ENCODE peak calls at places on chromosomes 3 and 15, in seven cellular contexts. S, Q, X, V, F, N and U are unnamed samples.

GRCh38 chr15:41417418-41417811 is 520 bp downstream of the RTF1 start:
- DNase-seq in Q (no peak), X (no peak), S (peak), N (peak), F (peak), V (no peak), U (peak)

GRCh38 chr3:32175607-32176197 is 62.8 kb upstream of the CMTM8 start:
- DNase-seq in S (peak), X (peak), V (no peak), Q (peak), F (peak), N (no peak), U (peak)

GRCh38 chr15:28106294-28107110 is 7.4 kb upstream of the OCA2 start:
- DNase-seq in Q (no peak), V (peak), N (no peak), S (no peak), F (peak), X (no peak), U (no peak)

GRCh38 chr3:183551930-183552329 is 3.6 kb downstream of the KLHL6 start:
- DNase-seq in N (no peak), Q (no peak), S (no peak), X (no peak), V (no peak), F (no peak), U (no peak)

GRCh38 chr3:152195206-152195605 is 73.5 kb upstream of the MBNL1 start:
- DNase-seq in X (no peak), N (no peak), F (no peak), Q (no peak), V (no peak), S (no peak), U (no peak)

GRCh38 chr15:90266061-90266431 is 574 bp downstream of the NGRN start:
- DNase-seq in F (peak), V (no peak), X (no peak), S (peak), N (peak), Q (peak), U (peak)

GRCh38 chr15:70323111-70323851 is 225.6 kb upstream of the TLE3 start:
- DNase-seq in V (no peak), F (peak), N (peak), S (peak), X (no peak), Q (no peak), U (no peak)

GRCh38 chr3:112635674-112636073 is 5.3 kb downstream of the CCDC80 start:
- DNase-seq in V (no peak), X (peak), N (no peak), F (peak), Q (no peak), S (peak), U (peak)

GRCh38 chr3:160006282-160007163 is 17.9 kb downstream of the IL12A start:
- DNase-seq in S (peak), F (peak), Q (peak), V (no peak), N (no peak), X (peak), U (peak)

GRCh38 chr3:13072239-13073041 is 789 bp downstream of the IQSEC1 start:
- DNase-seq in V (no peak), N (peak), S (no peak), Q (no peak), F (peak), X (no peak), U (peak)

GRCh38 chr3:51955893-51956770 is 951 bp downstream of the GPR62 start:
- DNase-seq in V (no peak), X (no peak), N (peak), S (peak), F (peak), Q (no peak), U (no peak)

GRCh38 chr15:48365575-48365974 is 34.3 kb downstream of the DUT start:
- DNase-seq in F (no peak), X (no peak), Q (no peak), N (no peak), S (no peak), V (no peak), U (no peak)

GRCh38 chr3:113485161-113485609 is 29.8 kb downstream of the SPICE1 start:
- DNase-seq in Q (no peak), F (no peak), V (peak), N (no peak), S (no peak), X (no peak), U (no peak)

GRCh38 chr3:156474560-156475389 is 80.1 kb downstream of the SSR3 start:
- DNase-seq in N (no peak), S (peak), F (no peak), Q (no peak), V (no peak), X (no peak), U (peak)

GRCh38 chr3:133428552-133428951 is 28.7 kb downstream of the BFSP2 start:
- DNase-seq in S (no peak), X (no peak), N (no peak), F (no peak), V (no peak), Q (no peak), U (no peak)

GRCh38 chr3:13233487-13234154 is 160.4 kb upstream of the IQSEC1 start:
- DNase-seq in S (no peak), Q (no peak), F (peak), N (no peak), X (no peak), V (no peak), U (no peak)

GRCh38 chr15:78620021-78620838 is 566 bp downstream of the CHRNA3 start:
- DNase-seq in X (no peak), Q (no peak), V (no peak), S (no peak), F (peak), N (no peak), U (no peak)
- TF ChIP-seq CTCF in X (no peak), Q (no peak), V (no peak), S (no peak), F (peak), N (no peak), U (no peak)

GRCh38 chr3:169044341-169045113 is 619.0 kb downstream of the MECOM start:
- DNase-seq in N (no peak), F (no peak), V (no peak), Q (no peak), X (peak), S (peak), U (peak)

GRCh38 chr3:169041677-169042171 is 621.8 kb downstream of the MECOM start:
- DNase-seq in S (peak), F (peak), V (no peak), Q (peak), X (peak), N (no peak), U (peak)
- TF ChIP-seq CTCF in S (peak), F (peak), V (peak), Q (peak), X (peak), N (peak), U (peak)

GRCh38 chr3:127606086-127606805 is 8.0 kb downstream of the MCM2 start:
- DNase-seq in Q (no peak), V (no peak), F (no peak), S (no peak), X (no peak), N (no peak), U (no peak)

GRCh38 chr3:127606981-127607595 is 8.9 kb downstream of the MCM2 start:
- DNase-seq in S (no peak), Q (no peak), F (no peak), V (peak), X (no peak), N (no peak), U (no peak)

GRCh38 chr3:127610105-127610504 is 11.9 kb downstream of the MCM2 start:
- DNase-seq in Q (no peak), F (no peak), V (no peak), S (no peak), X (no peak), N (no peak), U (no peak)

GRCh38 chr3:127607675-127608361 is 9.6 kb downstream of the MCM2 start:
- DNase-seq in F (no peak), Q (no peak), X (no peak), S (no peak), V (no peak), N (no peak), U (no peak)

DNA sequence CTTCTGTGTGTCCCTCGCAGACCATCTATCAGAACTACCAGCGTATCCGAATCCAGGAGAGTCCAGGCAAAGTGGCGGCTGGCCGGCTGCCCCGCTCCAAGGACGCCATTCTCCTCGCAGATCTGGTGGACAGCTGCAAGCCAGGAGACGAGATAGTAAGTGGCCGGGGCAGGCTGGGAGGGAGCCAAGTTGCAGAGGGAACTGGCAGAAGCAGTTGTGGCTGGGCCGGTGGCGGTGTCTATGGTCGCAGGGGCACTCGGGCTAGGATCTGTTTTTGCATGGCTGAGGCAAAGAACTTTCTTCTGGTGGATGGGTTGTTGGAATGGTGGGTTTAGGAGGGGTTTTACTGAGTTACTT is 10.1 kb downstream of the MCM2 start:
- DNase-seq in N (peak), Q (no peak), S (no peak), F (no peak), X (no peak), V (no peak), U (no peak)
- TF ChIP-seq CTCF in N (no peak), Q (no peak), S (no peak), F (no peak), X (no peak), V (no peak), U (no peak)

DNA sequence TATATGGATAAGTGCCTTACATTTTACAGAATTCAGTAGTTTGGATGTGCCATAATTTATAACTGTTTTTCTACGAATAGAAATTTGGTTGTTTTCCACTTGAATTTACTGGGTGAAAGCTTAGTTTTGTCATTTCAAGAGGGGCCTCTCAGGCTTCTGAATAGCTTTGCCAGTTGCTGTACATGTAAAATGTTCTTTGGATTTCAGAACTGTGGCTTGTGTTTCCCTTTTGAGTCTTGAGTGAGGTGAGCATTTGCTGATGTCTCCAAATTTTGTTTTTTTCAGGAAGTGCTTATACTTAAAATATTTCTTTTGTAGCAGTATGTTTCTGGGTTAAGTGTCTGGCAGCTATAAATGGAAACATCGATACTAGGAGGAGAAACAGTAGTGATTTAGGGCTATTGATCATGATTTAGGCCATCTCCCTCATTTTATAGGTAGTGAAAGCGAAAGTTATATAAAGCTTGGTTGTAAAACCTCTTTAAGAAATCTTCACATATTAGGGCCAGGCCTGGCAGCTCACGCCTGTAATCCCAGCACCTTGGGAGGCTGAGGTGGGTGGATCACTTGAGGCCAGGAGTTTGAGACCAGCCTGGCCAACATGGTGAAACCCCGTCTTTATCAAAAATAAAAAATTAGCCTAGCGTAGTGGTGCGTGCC is 9.2 kb upstream of the TRAK1 start:
- DNase-seq in Q (no peak), V (no peak), X (no peak), S (no peak), N (no peak), F (no peak), U (no peak)
- TF ChIP-seq CTCF in Q (no peak), V (no peak), X (no peak), S (no peak), N (no peak), F (no peak), U (no peak)